ENCODE peak calls at places on chromosomes 4 and X, in nine cellular contexts. One of them, this sample, is unnamed.

GRCh38 chrX:152897216-152898144 is at the start of gene ZNF185:
- DNase-seq in dorsolateral prefrontal cortex: no peak
- DNase-seq in CD8-positive, alpha-beta T cell: no peak
- DNase-seq in thyroid gland: peak; percentile 87
- DNase-seq in fibroblast of the aortic adventitia: no peak
- DNase-seq in IMR-90: no peak
- DNase-seq in uterus: peak; percentile 39
- DNase-seq in cardiac muscle cell: peak; percentile 74
- DNase-seq in mucosa of descending colon: peak; percentile 67
- DNase-seq in this sample: no peak

GRCh38 chr4:119506761-119507160 is 121.8 kb downstream of the PDE5A start:
- DNase-seq in dorsolateral prefrontal cortex: no peak
- DNase-seq in CD8-positive, alpha-beta T cell: no peak
- DNase-seq in thyroid gland: no peak
- DNase-seq in fibroblast of the aortic adventitia: no peak
- DNase-seq in IMR-90: peak; percentile 63
- DNase-seq in uterus: no peak
- DNase-seq in cardiac muscle cell: no peak
- DNase-seq in mucosa of descending colon: no peak
- DNase-seq in this sample: no peak

GRCh38 chr4:26372076-26372475 is 51.3 kb downstream of the RBPJ start:
- DNase-seq in dorsolateral prefrontal cortex: no peak
- DNase-seq in CD8-positive, alpha-beta T cell: no peak
- DNase-seq in thyroid gland: no peak
- DNase-seq in fibroblast of the aortic adventitia: no peak
- DNase-seq in IMR-90: no peak
- DNase-seq in uterus: no peak
- DNase-seq in cardiac muscle cell: no peak
- DNase-seq in mucosa of descending colon: no peak
- DNase-seq in this sample: no peak

GRCh38 chr4:145731026-145731425 is 51.1 kb downstream of the C4orf51 start:
- DNase-seq in dorsolateral prefrontal cortex: no peak
- DNase-seq in CD8-positive, alpha-beta T cell: no peak
- DNase-seq in thyroid gland: peak; percentile 12
- DNase-seq in fibroblast of the aortic adventitia: peak; percentile 45
- DNase-seq in IMR-90: peak; percentile 90
- DNase-seq in uterus: no peak
- DNase-seq in cardiac muscle cell: no peak
- DNase-seq in mucosa of descending colon: no peak
- DNase-seq in this sample: no peak

GRCh38 chrX:6377365-6377764 is 148.7 kb upstream of the NLGN4X start:
- DNase-seq in dorsolateral prefrontal cortex: no peak
- DNase-seq in CD8-positive, alpha-beta T cell: no peak
- DNase-seq in thyroid gland: no peak
- DNase-seq in fibroblast of the aortic adventitia: no peak
- DNase-seq in IMR-90: no peak
- DNase-seq in uterus: no peak
- DNase-seq in cardiac muscle cell: no peak
- DNase-seq in mucosa of descending colon: no peak
- DNase-seq in this sample: no peak

GRCh38 chrX:110317079-110317819 is 636 bp downstream of the AMMECR1 start:
- DNase-seq in dorsolateral prefrontal cortex: peak; percentile 8
- DNase-seq in CD8-positive, alpha-beta T cell: peak; percentile 14
- DNase-seq in thyroid gland: peak; percentile 16
- DNase-seq in fibroblast of the aortic adventitia: no peak
- DNase-seq in IMR-90: no peak
- DNase-seq in uterus: peak; percentile 23
- DNase-seq in cardiac muscle cell: peak; percentile 51
- DNase-seq in mucosa of descending colon: peak; percentile 60
- DNase-seq in this sample: peak; percentile 29

GRCh38 chr4:93658443-93658842 is 170.1 kb upstream of the ATOH1 start:
- DNase-seq in dorsolateral prefrontal cortex: no peak
- DNase-seq in CD8-positive, alpha-beta T cell: no peak
- DNase-seq in thyroid gland: no peak
- DNase-seq in fibroblast of the aortic adventitia: no peak
- DNase-seq in IMR-90: peak; percentile 19
- DNase-seq in uterus: no peak
- DNase-seq in cardiac muscle cell: no peak
- DNase-seq in mucosa of descending colon: no peak
- DNase-seq in this sample: no peak

GRCh38 chr4:4865705-4866123 is 6.2 kb downstream of the MSX1 start:
- DNase-seq in dorsolateral prefrontal cortex: no peak
- DNase-seq in CD8-positive, alpha-beta T cell: no peak
- DNase-seq in thyroid gland: no peak
- DNase-seq in fibroblast of the aortic adventitia: no peak
- DNase-seq in IMR-90: no peak
- DNase-seq in uterus: no peak
- DNase-seq in cardiac muscle cell: no peak
- DNase-seq in mucosa of descending colon: no peak
- DNase-seq in this sample: no peak

GRCh38 chrX:1249101-1249887 is 19.3 kb upstream of the CSF2RA start:
- DNase-seq in dorsolateral prefrontal cortex: peak; percentile 7
- DNase-seq in CD8-positive, alpha-beta T cell: peak; percentile 45
- DNase-seq in thyroid gland: peak; percentile 47
- DNase-seq in fibroblast of the aortic adventitia: no peak
- DNase-seq in IMR-90: no peak
- DNase-seq in uterus: peak; percentile 15
- DNase-seq in cardiac muscle cell: peak; percentile 82
- DNase-seq in mucosa of descending colon: peak; percentile 74
- DNase-seq in this sample: peak; percentile 54

GRCh38 chr4:6908397-6909112 is 1.1 kb upstream of the TBC1D14 start:
- DNase-seq in dorsolateral prefrontal cortex: no peak
- DNase-seq in CD8-positive, alpha-beta T cell: no peak
- DNase-seq in thyroid gland: no peak
- DNase-seq in fibroblast of the aortic adventitia: peak; percentile 61
- DNase-seq in IMR-90: peak; percentile 50
- DNase-seq in uterus: no peak
- DNase-seq in cardiac muscle cell: peak; percentile 32
- DNase-seq in mucosa of descending colon: peak; percentile 54
- DNase-seq in this sample: no peak

GRCh38 chrX:150099316-150099715 is 161.0 kb upstream of the EOLA2 start:
- DNase-seq in dorsolateral prefrontal cortex: no peak
- DNase-seq in CD8-positive, alpha-beta T cell: no peak
- DNase-seq in thyroid gland: no peak
- DNase-seq in fibroblast of the aortic adventitia: no peak
- DNase-seq in IMR-90: no peak
- DNase-seq in uterus: no peak
- DNase-seq in cardiac muscle cell: no peak
- DNase-seq in mucosa of descending colon: no peak
- DNase-seq in this sample: no peak

GRCh38 chr4:67035986-67036385 is 509.3 kb downstream of the CENPC start:
- DNase-seq in dorsolateral prefrontal cortex: no peak
- DNase-seq in CD8-positive, alpha-beta T cell: no peak
- DNase-seq in thyroid gland: no peak
- DNase-seq in fibroblast of the aortic adventitia: no peak
- DNase-seq in IMR-90: no peak
- DNase-seq in uterus: no peak
- DNase-seq in cardiac muscle cell: no peak
- DNase-seq in mucosa of descending colon: no peak
- DNase-seq in this sample: no peak

GRCh38 chr4:32847466-32847865 is 2127.3 kb downstream of the PCDH7 start:
- DNase-seq in dorsolateral prefrontal cortex: no peak
- DNase-seq in CD8-positive, alpha-beta T cell: no peak
- DNase-seq in thyroid gland: no peak
- DNase-seq in fibroblast of the aortic adventitia: peak; percentile 1
- DNase-seq in IMR-90: no peak
- DNase-seq in uterus: no peak
- DNase-seq in cardiac muscle cell: peak; percentile 63
- DNase-seq in mucosa of descending colon: no peak
- DNase-seq in this sample: no peak

GRCh38 chr4:55398966-55399365 is 3.2 kb downstream of the TMEM165 start:
- DNase-seq in dorsolateral prefrontal cortex: no peak
- DNase-seq in CD8-positive, alpha-beta T cell: no peak
- DNase-seq in thyroid gland: no peak
- DNase-seq in fibroblast of the aortic adventitia: peak; percentile 21
- DNase-seq in IMR-90: peak; percentile 22
- DNase-seq in uterus: no peak
- DNase-seq in cardiac muscle cell: peak; percentile 6
- DNase-seq in mucosa of descending colon: no peak
- DNase-seq in this sample: no peak
- H3K4me3 ChIP-seq in dorsolateral prefrontal cortex: peak overlapping the region; percentile 97
- H3K4me3 ChIP-seq in CD8-positive, alpha-beta T cell: no peak overlapping the region
- H3K4me3 ChIP-seq in thyroid gland: no peak overlapping the region
- H3K4me3 ChIP-seq in fibroblast of the aortic adventitia: peak overlapping the region; percentile 76
- H3K4me3 ChIP-seq in IMR-90: peak overlapping the region; percentile 99
- H3K4me3 ChIP-seq in uterus: peak overlapping the region; percentile 84
- H3K4me3 ChIP-seq in cardiac muscle cell: peak overlapping the region; percentile 93
- H3K4me3 ChIP-seq in mucosa of descending colon: no peak overlapping the region
- H3K4me3 ChIP-seq in this sample: peak overlapping the region; percentile 75

GRCh38 chrX:30572004-30572403 is 5.6 kb downstream of the TASL start:
- DNase-seq in dorsolateral prefrontal cortex: no peak
- DNase-seq in CD8-positive, alpha-beta T cell: no peak
- DNase-seq in thyroid gland: no peak
- DNase-seq in fibroblast of the aortic adventitia: no peak
- DNase-seq in IMR-90: no peak
- DNase-seq in uterus: no peak
- DNase-seq in cardiac muscle cell: no peak
- DNase-seq in mucosa of descending colon: no peak
- DNase-seq in this sample: no peak

GRCh38 chrX:30573125-30573524 is 4.4 kb downstream of the TASL start:
- DNase-seq in dorsolateral prefrontal cortex: no peak
- DNase-seq in CD8-positive, alpha-beta T cell: no peak
- DNase-seq in thyroid gland: no peak
- DNase-seq in fibroblast of the aortic adventitia: no peak
- DNase-seq in IMR-90: no peak
- DNase-seq in uterus: no peak
- DNase-seq in cardiac muscle cell: no peak
- DNase-seq in mucosa of descending colon: no peak
- DNase-seq in this sample: no peak

GRCh38 chrX:30572678-30573077 is 4.9 kb downstream of the TASL start:
- DNase-seq in dorsolateral prefrontal cortex: no peak
- DNase-seq in CD8-positive, alpha-beta T cell: no peak
- DNase-seq in thyroid gland: no peak
- DNase-seq in fibroblast of the aortic adventitia: no peak
- DNase-seq in IMR-90: no peak
- DNase-seq in uterus: no peak
- DNase-seq in cardiac muscle cell: no peak
- DNase-seq in mucosa of descending colon: no peak
- DNase-seq in this sample: no peak

DNA sequence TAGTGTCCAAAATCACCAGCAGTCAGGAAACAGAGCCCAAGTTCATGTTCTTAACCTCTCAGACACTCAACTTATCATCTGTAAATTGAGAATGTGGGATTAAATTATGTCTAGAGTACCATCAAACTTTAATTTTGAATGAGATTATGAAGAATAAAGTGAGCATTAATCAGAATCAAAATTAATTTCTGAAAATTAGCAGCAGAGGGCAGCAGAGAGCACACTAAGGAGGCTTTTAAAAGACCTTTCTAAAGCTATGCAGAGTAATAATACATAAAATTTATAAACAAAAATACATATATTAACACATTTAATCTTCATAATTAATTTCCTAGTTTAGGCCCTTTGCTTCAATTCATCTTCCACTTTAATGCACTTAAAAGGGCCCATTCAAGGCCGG is 7.1 kb downstream of the TASL start:
- DNase-seq in dorsolateral prefrontal cortex: no peak
- DNase-seq in CD8-positive, alpha-beta T cell: no peak
- DNase-seq in thyroid gland: no peak
- DNase-seq in fibroblast of the aortic adventitia: peak; percentile 57
- DNase-seq in IMR-90: peak; percentile 26
- DNase-seq in uterus: no peak
- DNase-seq in cardiac muscle cell: peak; percentile 49
- DNase-seq in mucosa of descending colon: no peak
- DNase-seq in this sample: peak; percentile 40
- TF ChIP-seq CTCF in dorsolateral prefrontal cortex: peak; percentile 62
- TF ChIP-seq CTCF in CD8-positive, alpha-beta T cell: peak; percentile 64
- TF ChIP-seq CTCF in thyroid gland: peak; percentile 6
- TF ChIP-seq CTCF in fibroblast of the aortic adventitia: peak; percentile 50
- TF ChIP-seq CTCF in IMR-90: peak; percentile 62
- TF ChIP-seq CTCF in uterus: peak; percentile 37
- TF ChIP-seq CTCF in cardiac muscle cell: peak; percentile 37
- TF ChIP-seq CTCF in mucosa of descending colon: no peak
- TF ChIP-seq CTCF in this sample: peak; percentile 22

DNA sequence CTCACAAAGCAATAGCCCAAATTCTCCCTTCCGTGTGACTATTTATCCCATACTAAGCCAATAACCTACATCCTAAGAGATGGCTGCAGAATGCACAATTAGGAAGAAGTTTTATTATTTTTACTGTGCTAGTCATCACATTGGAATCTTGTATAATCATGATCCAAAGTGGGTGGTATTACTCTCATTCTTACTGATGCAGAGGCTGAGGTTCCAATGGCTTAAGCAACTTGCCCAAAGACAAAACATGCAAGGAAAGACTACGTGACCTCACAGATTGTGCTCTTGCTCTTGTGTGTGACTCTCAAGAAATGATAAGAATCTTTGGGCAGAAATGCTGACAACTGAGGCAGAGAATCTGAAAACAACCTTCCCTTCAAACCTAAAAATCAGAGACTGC is 212.2 kb downstream of the LDB2 start:
- DNase-seq in dorsolateral prefrontal cortex: no peak
- DNase-seq in CD8-positive, alpha-beta T cell: no peak
- DNase-seq in thyroid gland: no peak
- DNase-seq in fibroblast of the aortic adventitia: peak; percentile 96
- DNase-seq in IMR-90: peak; percentile 97
- DNase-seq in uterus: no peak
- DNase-seq in cardiac muscle cell: no peak
- DNase-seq in mucosa of descending colon: no peak
- DNase-seq in this sample: no peak
- H3K4me3 ChIP-seq in dorsolateral prefrontal cortex: no peak overlapping the region
- H3K4me3 ChIP-seq in CD8-positive, alpha-beta T cell: no peak overlapping the region
- H3K4me3 ChIP-seq in thyroid gland: no peak overlapping the region
- H3K4me3 ChIP-seq in fibroblast of the aortic adventitia: no peak overlapping the region
- H3K4me3 ChIP-seq in IMR-90: no peak overlapping the region
- H3K4me3 ChIP-seq in uterus: no peak overlapping the region
- H3K4me3 ChIP-seq in cardiac muscle cell: no peak overlapping the region
- H3K4me3 ChIP-seq in mucosa of descending colon: no peak overlapping the region
- H3K4me3 ChIP-seq in this sample: no peak overlapping the region

DNA sequence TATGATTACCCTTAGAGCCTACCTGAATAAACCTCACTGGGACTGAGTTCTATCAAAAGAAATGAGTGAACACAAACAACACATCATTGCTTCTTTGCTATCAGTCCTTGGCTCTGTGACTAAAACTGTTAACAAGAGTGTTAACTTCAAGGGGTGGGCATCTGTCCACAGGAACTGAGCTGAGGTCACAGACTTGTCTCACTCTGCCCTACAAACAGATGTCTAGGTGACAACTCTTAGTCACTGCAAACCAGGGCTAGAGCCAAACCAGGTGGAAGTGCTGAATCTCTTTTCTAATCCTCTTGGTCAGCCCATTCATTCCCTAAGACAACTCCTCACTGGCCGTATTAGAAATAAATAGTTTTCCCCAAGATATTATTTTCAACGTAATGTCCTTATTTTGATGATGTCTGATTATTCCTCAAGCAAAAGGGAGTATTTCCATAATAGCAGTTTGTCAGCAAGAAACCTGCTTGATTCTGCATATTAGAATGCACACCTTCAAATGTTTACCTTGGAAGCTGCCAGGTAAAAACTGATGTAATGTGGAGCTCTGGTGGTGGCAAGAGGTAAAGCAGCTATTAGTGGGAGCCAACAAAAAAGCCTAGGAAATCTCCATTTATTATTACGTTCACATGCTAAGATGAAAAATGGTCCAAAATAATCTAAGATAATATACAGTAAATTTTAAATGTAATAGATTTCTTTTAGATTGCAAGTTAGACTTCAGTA is 4.0 kb downstream of the COL25A1 start:
- DNase-seq in dorsolateral prefrontal cortex: no peak
- DNase-seq in CD8-positive, alpha-beta T cell: no peak
- DNase-seq in thyroid gland: no peak
- DNase-seq in fibroblast of the aortic adventitia: no peak
- DNase-seq in IMR-90: no peak
- DNase-seq in uterus: no peak
- DNase-seq in cardiac muscle cell: peak; percentile 20
- DNase-seq in mucosa of descending colon: no peak
- DNase-seq in this sample: peak; percentile 26
- TF ChIP-seq CTCF in dorsolateral prefrontal cortex: peak; percentile 30
- TF ChIP-seq CTCF in CD8-positive, alpha-beta T cell: peak; percentile 44
- TF ChIP-seq CTCF in thyroid gland: peak; percentile 57
- TF ChIP-seq CTCF in fibroblast of the aortic adventitia: peak; percentile 52
- TF ChIP-seq CTCF in IMR-90: peak; percentile 41
- TF ChIP-seq CTCF in uterus: peak; percentile 33
- TF ChIP-seq CTCF in cardiac muscle cell: peak; percentile 62
- TF ChIP-seq CTCF in mucosa of descending colon: no peak
- TF ChIP-seq CTCF in this sample: peak; percentile 40